ENCODE peak calls at places on chromosomes 11 and 22, in six cellular contexts. P is left lung, Y is tibial nerve, W is GM23338, Z is small intestine, Q is uterus. O is an unnamed sample. For H3K36me3, the result is how much of the 10 kb centered on the place peaks cover.

GRCh38 chr22:28034760-28035401 is 115.8 kb upstream of the PITPNB start:
- DNase-seq in P (no peak), Y (peak), W (no peak), Z (peak), Q (peak), O (no peak)

GRCh38 chr22:44309137-44309536 is 3.6 kb downstream of the SHISAL1 start:
- DNase-seq in P (peak), Y (peak), W (no peak), Z (no peak), Q (peak), O (no peak)

GRCh38 chr11:46706886-46707285 is 6.1 kb downstream of the ZNF408 start:
- DNase-seq in P (no peak), Y (no peak), W (no peak), Z (no peak), Q (no peak), O (no peak)

GRCh38 chr11:6251120-6251733 is 8.4 kb upstream of the CCKBR start:
- DNase-seq in P (peak), Y (peak), W (peak), Z (peak), Q (peak), O (peak)

GRCh38 chr11:71381781-71382505 is 66.2 kb downstream of the DHCR7 start:
- DNase-seq in P (no peak), Y (no peak), W (no peak), Z (no peak), Q (no peak), O (no peak)

GRCh38 chr22:42519544-42520237 is at the start of gene RRP7A:
- DNase-seq in P (peak), Y (peak), W (peak), Z (peak), Q (peak), O (peak)

GRCh38 chr11:44993971-44994705 is 43.5 kb upstream of the TP53I11 start:
- DNase-seq in P (no peak), Y (no peak), W (no peak), Z (no peak), Q (no peak), O (no peak)

GRCh38 chr11:73001615-73002014 is 140.5 kb downstream of the FCHSD2 start:
- DNase-seq in P (no peak), Y (no peak), W (no peak), Z (peak), Q (no peak), O (no peak)

GRCh38 chr11:70871881-70872280 is 380.5 kb downstream of the SHANK2 start:
- DNase-seq in P (no peak), Y (no peak), W (no peak), Z (no peak), Q (no peak), O (no peak)

GRCh38 chr11:116984186-116984585 is 114.0 kb downstream of the SIK3 start:
- DNase-seq in P (no peak), Y (no peak), W (no peak), Z (no peak), Q (no peak), O (no peak)

GRCh38 chr22:48096846-48097665 is 1334.6 kb downstream of the TBC1D22A start:
- DNase-seq in P (no peak), Y (no peak), W (no peak), Z (no peak), Q (peak), O (no peak)

GRCh38 chr11:47375020-47375419 is 3.3 kb downstream of the SPI1 start:
- DNase-seq in P (no peak), Y (no peak), W (no peak), Z (no peak), Q (no peak), O (no peak)

GRCh38 chr22:27747396-27748256 is 53.9 kb downstream of the MN1 start:
- DNase-seq in P (no peak), Y (peak), W (peak), Z (no peak), Q (no peak), O (peak)

GRCh38 chr22:43820671-43821305 is 8.7 kb upstream of the EFCAB6 start:
- DNase-seq in P (no peak), Y (no peak), W (no peak), Z (peak), Q (no peak), O (no peak)

GRCh38 chr11:114416441-114416928 is 16.0 kb downstream of the RBM7 start:
- DNase-seq in P (no peak), Y (no peak), W (no peak), Z (no peak), Q (no peak), O (no peak)

GRCh38 chr11:6736495-6737121 is 35.2 kb downstream of the OR2AG2 start:
- DNase-seq in P (no peak), Y (no peak), W (no peak), Z (no peak), Q (no peak), O (no peak)

GRCh38 chr11:89321401-89321800 is 143.7 kb downstream of the TYR start:
- DNase-seq in P (no peak), Y (no peak), W (no peak), Z (no peak), Q (no peak), O (no peak)

GRCh38 chr22:37180531-37181231 is 7.4 kb downstream of the C1QTNF6 start:
- DNase-seq in P (peak), Y (no peak), W (no peak), Z (no peak), Q (no peak), O (no peak)

GRCh38 chr11:125114518-125114917 is 3.1 kb upstream of the TMEM218 start:
- DNase-seq in P (no peak), Y (no peak), W (peak), Z (peak), Q (no peak), O (peak)

GRCh38 chr22:27795053-27795452 is 6.5 kb downstream of the MN1 start:
- DNase-seq in P (no peak), Y (no peak), W (peak), Z (no peak), Q (no peak), O (no peak)

GRCh38 chr11:44116433-44116832 is 21.0 kb downstream of the EXT2 start:
- DNase-seq in P (no peak), Y (no peak), W (no peak), Z (no peak), Q (no peak), O (no peak)

GRCh38 chr11:104881117-104881794 is 17.0 kb downstream of the CASP12 start:
- DNase-seq in P (no peak), Y (no peak), W (no peak), Z (no peak), Q (no peak), O (no peak)

GRCh38 chr11:101327908-101328307 is 198.3 kb upstream of the PGR start:
- DNase-seq in P (no peak), Y (no peak), W (no peak), Z (no peak), Q (no peak), O (no peak)

GRCh38 chr22:47784991-47785390 is 1022.5 kb downstream of the TBC1D22A start:
- DNase-seq in P (no peak), Y (no peak), W (no peak), Z (no peak), Q (no peak), O (no peak)

GRCh38 chr11:94639901-94640721 is 72.9 kb downstream of the PIWIL4 start:
- DNase-seq in P (peak), Y (no peak), W (no peak), Z (no peak), Q (no peak), O (peak)

GRCh38 chr11:35272391-35272821 is 133.4 kb downstream of the CD44 start:
- DNase-seq in P (no peak), Y (no peak), W (no peak), Z (peak), Q (no peak), O (no peak)

GRCh38 chr11:85805387-85805786 is 5.6 kb downstream of the SYTL2 start:
- DNase-seq in P (no peak), Y (no peak), W (no peak), Z (no peak), Q (no peak), O (no peak)

GRCh38 chr11:96098511-96099241 is 174.8 kb upstream of the MTMR2 start:
- DNase-seq in P (no peak), Y (no peak), W (no peak), Z (peak), Q (no peak), O (no peak)

GRCh38 chr22:43007519-43008102 is 7.3 kb downstream of the PACSIN2 start:
- DNase-seq in P (no peak), Y (no peak), W (no peak), Z (peak), Q (no peak), O (no peak)

GRCh38 chr11:10413268-10413667 is 41.8 kb upstream of the AMPD3 start:
- DNase-seq in P (no peak), Y (no peak), W (no peak), Z (peak), Q (no peak), O (peak)

GRCh38 chr11:70528794-70529580 is 130.7 kb downstream of the CTTN start:
- DNase-seq in P (peak), Y (no peak), W (no peak), Z (no peak), Q (no peak), O (no peak)

GRCh38 chr11:65865550-65866172 is 5.4 kb downstream of the MUS81 start:
- DNase-seq in P (peak), Y (no peak), W (no peak), Z (no peak), Q (peak), O (no peak)
- H3K36me3 ChIP-seq in P (under half), Y (half or more), W (under half), Z (under half), Q (under half), O (under half)

DNA sequence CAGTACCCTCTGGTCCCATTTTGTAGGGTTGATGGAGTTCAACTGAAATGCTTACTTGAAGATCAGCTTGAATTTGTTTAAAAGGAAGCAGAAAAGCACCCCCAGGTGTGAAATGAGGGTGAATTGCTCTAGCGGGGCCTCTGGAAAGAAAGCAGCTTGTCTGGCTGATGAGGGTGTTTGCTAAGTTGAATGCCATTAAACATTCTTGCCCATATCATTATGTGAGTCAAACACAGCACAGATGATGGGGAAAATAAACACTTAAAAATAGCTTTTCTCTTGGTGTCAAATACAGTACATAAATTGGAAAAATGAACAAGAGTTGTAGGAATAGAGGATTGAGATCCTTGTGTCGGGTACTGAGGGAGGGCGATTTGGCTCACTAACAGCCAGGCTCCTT is 280.2 kb downstream of the RAB38 start:
- DNase-seq in P (no peak), Y (no peak), W (no peak), Z (no peak), Q (no peak), O (no peak)
- H3K27ac ChIP-seq in P (no peak), Y (no peak), W (no peak), Z (no peak), Q (no peak), O (no peak)

GRCh38 chr22:23294221-23294620 is 113.9 kb downstream of the BCR start:
- DNase-seq in P (no peak), Y (no peak), W (no peak), Z (no peak), Q (no peak), O (no peak)
- H3K36me3 ChIP-seq in P (under half), Y (half or more), W (under half), Z (under half), Q (under half), O (under half)

GRCh38 chr11:1204381-1205101 is 18.3 kb upstream of the MUC5B start:
- DNase-seq in P (peak), Y (no peak), W (no peak), Z (no peak), Q (no peak), O (no peak)
- H3K27ac ChIP-seq in P (no peak), Y (no peak), W (no peak), Z (no peak), Q (no peak), O (no peak)

GRCh38 chr11:126197277-126197939 is 14.0 kb downstream of the RPUSD4 start:
- DNase-seq in P (no peak), Y (no peak), W (no peak), Z (no peak), Q (no peak), O (peak)

GRCh38 chr11:126198648-126199047 is 12.8 kb downstream of the RPUSD4 start:
- DNase-seq in P (no peak), Y (no peak), W (no peak), Z (no peak), Q (no peak), O (no peak)

GRCh38 chr11:126205359-126205758 is 6.1 kb downstream of the RPUSD4 start:
- DNase-seq in P (no peak), Y (no peak), W (no peak), Z (no peak), Q (no peak), O (no peak)

GRCh38 chr11:126202646-126203359 is 8.6 kb downstream of the RPUSD4 start:
- DNase-seq in P (no peak), Y (no peak), W (no peak), Z (no peak), Q (no peak), O (no peak)
- H3K36me3 ChIP-seq in P (under half), Y (half or more), W (half or more), Z (under half), Q (under half), O (under half)